ENCODE peak calls at places on chromosomes 5 and 9, in five cellular contexts. One of them, this sample, is unnamed.

GRCh38 chr5:131983244-131983771 is 28.1 kb downstream of the ACSL6 start:
- DNase-seq in suprapubic skin: no peak
- DNase-seq in H9: no peak
- DNase-seq in cardiac muscle cell: peak; percentile 77
- DNase-seq in CD4-positive, alpha-beta T cell: no peak
- DNase-seq in this sample: no peak

GRCh38 chr9:99104459-99105151 is at the start of gene TGFBR1:
- DNase-seq in suprapubic skin: peak; percentile 93
- DNase-seq in H9: peak; percentile 96
- DNase-seq in cardiac muscle cell: peak; percentile 96
- DNase-seq in CD4-positive, alpha-beta T cell: peak; percentile 84
- DNase-seq in this sample: peak; percentile 97

GRCh38 chr5:42656661-42657035 is 100.0 kb upstream of the CCDC152 start:
- DNase-seq in suprapubic skin: no peak
- DNase-seq in H9: no peak
- DNase-seq in cardiac muscle cell: peak; percentile 40
- DNase-seq in CD4-positive, alpha-beta T cell: no peak
- DNase-seq in this sample: no peak

GRCh38 chr9:98130576-98131228 is 11.7 kb upstream of the TRIM14 start:
- DNase-seq in suprapubic skin: peak; percentile 77
- DNase-seq in H9: no peak
- DNase-seq in cardiac muscle cell: no peak
- DNase-seq in CD4-positive, alpha-beta T cell: no peak
- DNase-seq in this sample: no peak

GRCh38 chr9:126957687-126958053 is 43.1 kb downstream of the RALGPS1 start:
- DNase-seq in suprapubic skin: no peak
- DNase-seq in H9: no peak
- DNase-seq in cardiac muscle cell: peak; percentile 46
- DNase-seq in CD4-positive, alpha-beta T cell: no peak
- DNase-seq in this sample: no peak

GRCh38 chr5:88680253-88681132 is 202.5 kb downstream of the MEF2C start:
- DNase-seq in suprapubic skin: no peak
- DNase-seq in H9: peak; percentile 86
- DNase-seq in cardiac muscle cell: peak; percentile 62
- DNase-seq in CD4-positive, alpha-beta T cell: peak; percentile 67
- DNase-seq in this sample: peak; percentile 43

GRCh38 chr5:10760033-10760975 is 730 bp downstream of the DAP start:
- DNase-seq in suprapubic skin: no peak
- DNase-seq in H9: no peak
- DNase-seq in cardiac muscle cell: peak; percentile 64
- DNase-seq in CD4-positive, alpha-beta T cell: no peak
- DNase-seq in this sample: peak; percentile 71

GRCh38 chr5:128579669-128580068 is 41.6 kb upstream of the FBN2 start:
- DNase-seq in suprapubic skin: no peak
- DNase-seq in H9: no peak
- DNase-seq in cardiac muscle cell: no peak
- DNase-seq in CD4-positive, alpha-beta T cell: no peak
- DNase-seq in this sample: no peak

GRCh38 chr9:111621895-111622480 is 9.1 kb upstream of the DNAJC25 start:
- DNase-seq in suprapubic skin: no peak
- DNase-seq in H9: no peak
- DNase-seq in cardiac muscle cell: peak; percentile 69
- DNase-seq in CD4-positive, alpha-beta T cell: no peak
- DNase-seq in this sample: peak; percentile 59

GRCh38 chr9:29285818-29286217 is 1712.5 kb upstream of the C9orf72 start:
- DNase-seq in suprapubic skin: no peak
- DNase-seq in H9: peak; percentile 29
- DNase-seq in cardiac muscle cell: peak; percentile 3
- DNase-seq in CD4-positive, alpha-beta T cell: no peak
- DNase-seq in this sample: no peak

GRCh38 chr5:139788294-139788875 is 7.2 kb upstream of the PSD2 start:
- DNase-seq in suprapubic skin: no peak
- DNase-seq in H9: peak; percentile 67
- DNase-seq in cardiac muscle cell: no peak
- DNase-seq in CD4-positive, alpha-beta T cell: no peak
- DNase-seq in this sample: no peak

GRCh38 chr5:110377411-110378392 is 348.8 kb downstream of the TMEM232 start:
- DNase-seq in suprapubic skin: no peak
- DNase-seq in H9: no peak
- DNase-seq in cardiac muscle cell: no peak
- DNase-seq in CD4-positive, alpha-beta T cell: no peak
- DNase-seq in this sample: peak; percentile 69

GRCh38 chr5:68778467-68778866 is 315.3 kb upstream of the SLC30A5 start:
- DNase-seq in suprapubic skin: no peak
- DNase-seq in H9: no peak
- DNase-seq in cardiac muscle cell: no peak
- DNase-seq in CD4-positive, alpha-beta T cell: no peak
- DNase-seq in this sample: no peak

GRCh38 chr5:145244788-145245187 is 590.4 kb downstream of the PRELID2 start:
- DNase-seq in suprapubic skin: no peak
- DNase-seq in H9: no peak
- DNase-seq in cardiac muscle cell: peak; percentile 48
- DNase-seq in CD4-positive, alpha-beta T cell: no peak
- DNase-seq in this sample: no peak

This sample was measured in trophoblast cell.